ENCODE peak calls at places on chromosomes 4 and X, in five cellular contexts. F, C, O, M and D are unnamed samples.

GRCh38 chrX:38864165-38864564 is 62.9 kb downstream of the MID1IP1 start:
- DNase-seq in F (no peak), C (no peak), O (no peak), M (no peak), D (no peak)

GRCh38 chrX:2228466-2228865 is 272.3 kb downstream of the DHRSX start:
- DNase-seq in M (no peak), C (no peak), F (no peak), O (no peak), D (no peak)

GRCh38 chrX:11381464-11381863 is 88.3 kb downstream of the AMELX start:
- DNase-seq in C (peak; percentile 65), F (peak; percentile 3), M (peak; percentile 44), O (no peak), D (peak; percentile 5)

GRCh38 chrX:47540754-47541538 is 20.1 kb upstream of the ARAF start:
- DNase-seq in M (peak; percentile 84), F (peak; percentile 72), O (peak; percentile 79), C (peak; percentile 89), D (peak; percentile 32)

GRCh38 chrX:73215263-73215662 is 612 bp upstream of the NAP1L2 start:
- DNase-seq in C (no peak), O (no peak), F (no peak), M (no peak), D (no peak)

GRCh38 chrX:131763674-131764073 is 219.8 kb downstream of the OR13H1 start:
- DNase-seq in C (no peak), F (no peak), O (peak; percentile 91), M (no peak), D (no peak)

GRCh38 chr4:86497980-86498379 is 96.1 kb upstream of the PTPN13 start:
- DNase-seq in C (no peak), O (peak; percentile 20), M (peak; percentile 43), F (no peak), D (no peak)

GRCh38 chr4:149790172-149790907 is 25.3 kb downstream of the IQCM start:
- DNase-seq in O (no peak), M (no peak), F (peak; percentile 22), C (no peak), D (no peak)

GRCh38 chr4:120005527-120005926 is 61.1 kb downstream of the MAD2L1 start:
- DNase-seq in M (no peak), C (no peak), F (no peak), O (no peak), D (no peak)

GRCh38 chr4:102787096-102787867 is 26.5 kb upstream of the MANBA start:
- DNase-seq in O (no peak), C (no peak), F (no peak), M (no peak), D (no peak)

GRCh38 chr4:76898385-76898692 is 395 bp upstream of the SOWAHB start:
- DNase-seq in O (no peak), M (no peak), C (no peak), F (no peak), D (no peak)

GRCh38 chr4:132767901-132768300 is 381.2 kb upstream of the PCDH10 start:
- DNase-seq in F (no peak), C (no peak), M (no peak), O (no peak), D (no peak)

GRCh38 chr4:39987505-39987904 is 9.8 kb upstream of the PDS5A start:
- DNase-seq in C (no peak), F (no peak), O (no peak), M (no peak), D (no peak)

GRCh38 chr4:2879026-2879425 is 35.4 kb downstream of the ADD1 start:
- DNase-seq in O (no peak), C (no peak), F (no peak), M (no peak), D (no peak)

GRCh38 chrX:154358829-154359228 is 15.6 kb downstream of the FLNA start:
- DNase-seq in M (no peak), O (no peak), C (no peak), F (no peak), D (no peak)

GRCh38 chr4:8242782-8243556 is 26.6 kb upstream of the HTRA3 start:
- DNase-seq in F (no peak), O (no peak), M (no peak), C (no peak), D (no peak)

GRCh38 chrX:56798866-56799864 is 70.1 kb downstream of the NBDY start:
- DNase-seq in F (no peak), C (no peak), O (peak; percentile 64), M (peak; percentile 59), D (no peak)

GRCh38 chr4:1172971-1173757 is 781 bp upstream of the SPON2 start:
- DNase-seq in O (no peak), M (peak; percentile 50), F (no peak), C (peak; percentile 73), D (no peak)

GRCh38 chr4:152273343-152273742 is 262.5 kb downstream of the FBXW7 start:
- DNase-seq in F (no peak), M (no peak), O (peak; percentile 77), C (no peak), D (no peak)

GRCh38 chrX:110317079-110317819 is 636 bp downstream of the AMMECR1 start:
- DNase-seq in F (peak; percentile 23), O (no peak), M (peak; percentile 43), C (peak; percentile 51), D (peak; percentile 45)

GRCh38 chr4:40395908-40396806 is 61.0 kb downstream of the CHRNA9 start:
- DNase-seq in M (peak; percentile 14), O (peak; percentile 84), F (no peak), C (no peak), D (no peak)

GRCh38 chr4:170589597-170590191 is 499.9 kb upstream of the AADAT start:
- DNase-seq in M (peak; percentile 24), F (no peak), O (no peak), C (no peak), D (no peak)

GRCh38 chrX:45774961-45775360 is 574.3 kb upstream of the DIPK2B start:
- DNase-seq in M (no peak), F (peak; percentile 69), O (no peak), C (peak; percentile 68), D (no peak)

GRCh38 chr4:156615066-156615514 is 356.5 kb downstream of the PDGFC start:
- DNase-seq in F (peak; percentile 44), M (no peak), O (peak; percentile 19), C (no peak), D (no peak)

GRCh38 chrX:19785647-19786046 is 101.8 kb downstream of the SH3KBP1 start:
- DNase-seq in M (no peak), F (no peak), O (no peak), C (no peak), D (no peak)

GRCh38 chr4:116018831-116019230 is 905.4 kb upstream of the NDST4 start:
- DNase-seq in F (no peak), M (no peak), O (no peak), C (no peak), D (no peak)

GRCh38 chrX:13123857-13124345 is 79.5 kb upstream of the FAM9C start:
- DNase-seq in M (no peak), O (no peak), F (peak; percentile 71), C (no peak), D (no peak)

GRCh38 chr4:14695411-14695810 is 306.9 kb upstream of the CPEB2 start:
- DNase-seq in M (no peak), O (no peak), C (no peak), F (no peak), D (no peak)
- H3K27ac ChIP-seq in M (no peak overlapping the region), O (no peak overlapping the region), C (no peak overlapping the region), F (no peak overlapping the region), D (no peak overlapping the region)

GRCh38 chr4:127780598-127780997 is 1.5 kb upstream of the HSPA4L start:
- DNase-seq in O (no peak), C (no peak), F (no peak), M (no peak), D (no peak)

GRCh38 chr4:127783026-127783769 is 1.1 kb downstream of the HSPA4L start:
- DNase-seq in C (peak; percentile 88), F (peak; percentile 42), M (peak; percentile 53), O (peak; percentile 81), D (peak; percentile 6)

GRCh38 chr4:127782275-127783025 is at the start of gene HSPA4L:
- DNase-seq in O (peak; percentile 55), M (peak; percentile 67), F (peak; percentile 82), C (peak; percentile 85), D (peak; percentile 43)

GRCh38 chr4:127781303-127782024 is 658 bp upstream of the HSPA4L start:
- DNase-seq in O (peak; percentile 28), M (no peak), F (peak; percentile 62), C (peak; percentile 83), D (peak; percentile 43)

DNA sequence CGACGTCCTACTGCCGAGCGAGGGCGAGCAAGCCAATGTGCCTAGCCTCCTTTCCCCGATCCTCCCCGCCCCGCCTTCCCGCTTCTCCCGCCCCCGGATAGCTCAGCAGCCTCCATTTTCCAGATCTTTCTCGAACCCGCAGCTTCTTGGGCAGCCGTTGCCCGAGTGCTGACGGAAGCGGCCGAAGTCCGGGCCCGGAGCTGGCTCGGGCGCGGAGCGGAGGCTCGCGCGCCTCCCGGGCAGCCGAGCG is 172 bp upstream of the HSPA4L start:
- DNase-seq in C (peak; percentile 91), O (peak; percentile 72), M (peak; percentile 95), F (no peak), D (peak; percentile 81)
- H3K27ac ChIP-seq in C (peak overlapping the region; percentile 86), O (peak overlapping the region; percentile 88), M (no peak overlapping the region), F (peak overlapping the region; percentile 13), D (peak overlapping the region; percentile 73)

DNA sequence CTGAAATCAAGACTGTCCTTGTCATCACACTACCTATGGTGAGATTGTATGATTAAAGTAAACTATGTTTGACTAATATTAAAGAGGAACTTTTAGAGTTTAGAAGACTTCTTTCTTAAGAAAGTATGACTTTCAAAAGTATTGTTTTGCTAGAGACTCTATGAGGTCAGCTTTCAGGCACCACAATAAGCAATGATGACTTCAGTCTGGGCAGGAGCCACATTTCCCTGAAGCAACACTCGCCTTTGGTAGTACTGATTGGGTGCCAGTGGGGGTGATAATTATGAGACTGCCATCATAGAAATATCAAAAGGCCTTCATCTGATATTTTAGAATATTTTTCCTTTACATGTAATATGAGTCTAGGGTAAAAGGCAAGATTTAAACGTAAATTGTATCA is 212.6 kb downstream of the DTHD1 start:
- DNase-seq in C (no peak), M (no peak), F (no peak), O (no peak), D (no peak)
- H3K27ac ChIP-seq in C (no peak overlapping the region), M (no peak overlapping the region), F (no peak overlapping the region), O (no peak overlapping the region), D (no peak overlapping the region)

GRCh38 chrX:152988536-152989291 is 5.2 kb downstream of the PNMA5 start:
- DNase-seq in O (no peak), M (no peak), C (no peak), F (no peak), D (no peak)

GRCh38 chrX:152992120-152992519 is 1.8 kb downstream of the PNMA5 start:
- DNase-seq in M (no peak), F (no peak), C (no peak), O (no peak), D (no peak)

GRCh38 chrX:152989292-152989658 is 4.6 kb downstream of the PNMA5 start:
- DNase-seq in M (no peak), C (no peak), F (no peak), O (no peak), D (no peak)

GRCh38 chrX:152991123-152991522 is 2.8 kb downstream of the PNMA5 start:
- DNase-seq in M (no peak), O (no peak), C (no peak), F (no peak), D (no peak)

DNA sequence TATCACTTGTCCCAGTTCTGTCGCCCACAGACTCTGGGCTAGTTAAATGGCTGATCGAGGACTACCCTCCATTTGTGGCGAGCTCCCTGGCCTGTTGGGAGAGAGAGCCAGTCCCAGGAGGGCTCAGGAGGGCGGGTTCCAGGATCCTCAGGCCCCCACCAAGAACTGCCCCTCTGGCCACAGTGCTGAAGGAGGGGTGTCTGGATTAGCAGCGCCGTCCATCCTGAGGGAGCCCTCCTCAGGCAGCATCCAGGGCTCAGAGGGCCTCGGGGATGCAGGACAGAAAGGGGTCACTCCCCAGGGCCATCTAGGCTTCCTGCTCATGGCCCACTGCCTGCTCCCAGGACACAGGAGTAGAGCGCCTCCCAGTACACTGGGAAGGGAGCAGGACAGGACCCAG is 6.1 kb downstream of the PNMA5 start:
- DNase-seq in F (no peak), O (no peak), M (no peak), C (no peak), D (no peak)
- H3K27ac ChIP-seq in F (no peak overlapping the region), O (no peak overlapping the region), M (no peak overlapping the region), C (no peak overlapping the region), D (no peak overlapping the region)